ENCODE peak calls at places on chromosomes 1 and 21, in seven cellular contexts. One of them, this sample, is unnamed.

GRCh38 chr1:74271503-74271902 is 36.3 kb downstream of the TNNI3K start:
- DNase-seq in H9: no peak
- DNase-seq in mesenchymal stem cell: no peak
- DNase-seq in H1: no peak
- DNase-seq in neuronal stem cell: no peak
- DNase-seq in IMR-90: no peak
- DNase-seq in mesendoderm: peak
- DNase-seq in this sample: no peak

GRCh38 chr1:100304921-100305320 is 38.9 kb downstream of the RTCA start:
- DNase-seq in H9: no peak
- DNase-seq in mesenchymal stem cell: no peak
- DNase-seq in H1: no peak
- DNase-seq in neuronal stem cell: no peak
- DNase-seq in IMR-90: no peak
- DNase-seq in mesendoderm: no peak
- DNase-seq in this sample: no peak

GRCh38 chr1:11948822-11949458 is 14.4 kb downstream of the PLOD1 start:
- DNase-seq in H9: no peak
- DNase-seq in mesenchymal stem cell: no peak
- DNase-seq in H1: no peak
- DNase-seq in neuronal stem cell: no peak
- DNase-seq in IMR-90: peak
- DNase-seq in mesendoderm: peak
- DNase-seq in this sample: peak

GRCh38 chr1:71093938-71094337 is 13.1 kb upstream of the ZRANB2 start:
- DNase-seq in H9: no peak
- DNase-seq in mesenchymal stem cell: peak
- DNase-seq in H1: no peak
- DNase-seq in neuronal stem cell: no peak
- DNase-seq in IMR-90: peak
- DNase-seq in mesendoderm: no peak
- DNase-seq in this sample: no peak

GRCh38 chr1:44757420-44757819 is 17.8 kb downstream of the KIF2C start:
- DNase-seq in H9: no peak
- DNase-seq in mesenchymal stem cell: no peak
- DNase-seq in H1: no peak
- DNase-seq in neuronal stem cell: no peak
- DNase-seq in IMR-90: no peak
- DNase-seq in mesendoderm: no peak
- DNase-seq in this sample: no peak

GRCh38 chr1:86887479-86888162 is 26.3 kb downstream of the SELENOF start:
- DNase-seq in H9: no peak
- DNase-seq in mesenchymal stem cell: no peak
- DNase-seq in H1: no peak
- DNase-seq in neuronal stem cell: no peak
- DNase-seq in IMR-90: no peak
- DNase-seq in mesendoderm: no peak
- DNase-seq in this sample: no peak

GRCh38 chr1:81187636-81188035 is 613.1 kb upstream of the ADGRL2 start:
- DNase-seq in H9: no peak
- DNase-seq in mesenchymal stem cell: no peak
- DNase-seq in H1: no peak
- DNase-seq in neuronal stem cell: no peak
- DNase-seq in IMR-90: no peak
- DNase-seq in mesendoderm: no peak
- DNase-seq in this sample: peak

GRCh38 chr21:39189857-39190604 is 6.8 kb upstream of the PSMG1 start:
- DNase-seq in H9: no peak
- DNase-seq in mesenchymal stem cell: no peak
- DNase-seq in H1: no peak
- DNase-seq in neuronal stem cell: no peak
- DNase-seq in IMR-90: peak
- DNase-seq in mesendoderm: no peak
- DNase-seq in this sample: peak

GRCh38 chr1:193322218-193322617 is 135.8 kb upstream of the B3GALT2 start:
- DNase-seq in H9: no peak
- DNase-seq in mesenchymal stem cell: peak
- DNase-seq in H1: no peak
- DNase-seq in neuronal stem cell: no peak
- DNase-seq in IMR-90: peak
- DNase-seq in mesendoderm: peak
- DNase-seq in this sample: peak

GRCh38 chr1:81412954-81413353 is 387.8 kb upstream of the ADGRL2 start:
- DNase-seq in H9: no peak
- DNase-seq in mesenchymal stem cell: no peak
- DNase-seq in H1: no peak
- DNase-seq in neuronal stem cell: no peak
- DNase-seq in IMR-90: no peak
- DNase-seq in mesendoderm: peak
- DNase-seq in this sample: no peak

GRCh38 chr21:41627428-41627827 is 119.5 kb upstream of the TMPRSS2 start:
- DNase-seq in H9: no peak
- DNase-seq in mesenchymal stem cell: no peak
- DNase-seq in H1: no peak
- DNase-seq in neuronal stem cell: no peak
- DNase-seq in IMR-90: peak
- DNase-seq in mesendoderm: no peak
- DNase-seq in this sample: no peak

GRCh38 chr1:24027838-24028468 is 47.8 kb upstream of the SRSF10 start:
- DNase-seq in H9: no peak
- DNase-seq in mesenchymal stem cell: peak
- DNase-seq in H1: no peak
- DNase-seq in neuronal stem cell: no peak
- DNase-seq in IMR-90: peak
- DNase-seq in mesendoderm: no peak
- DNase-seq in this sample: peak

GRCh38 chr1:26949266-26949925 is 10.9 kb downstream of the KDF1 start:
- DNase-seq in H9: no peak
- DNase-seq in mesenchymal stem cell: no peak
- DNase-seq in H1: no peak
- DNase-seq in neuronal stem cell: no peak
- DNase-seq in IMR-90: peak
- DNase-seq in mesendoderm: no peak
- DNase-seq in this sample: no peak

GRCh38 chr1:41861509-41862410 is 57.0 kb downstream of the HIVEP3 start:
- DNase-seq in H9: no peak
- DNase-seq in mesenchymal stem cell: no peak
- DNase-seq in H1: no peak
- DNase-seq in neuronal stem cell: no peak
- DNase-seq in IMR-90: no peak
- DNase-seq in mesendoderm: no peak
- DNase-seq in this sample: peak

GRCh38 chr21:19340954-19341353 is 937.4 kb upstream of the TMPRSS15 start:
- DNase-seq in H9: no peak
- DNase-seq in mesenchymal stem cell: no peak
- DNase-seq in H1: no peak
- DNase-seq in neuronal stem cell: no peak
- DNase-seq in IMR-90: no peak
- DNase-seq in mesendoderm: no peak
- DNase-seq in this sample: no peak

GRCh38 chr1:31661856-31662255 is 17.2 kb upstream of the PEF1 start:
- DNase-seq in H9: no peak
- DNase-seq in mesenchymal stem cell: no peak
- DNase-seq in H1: no peak
- DNase-seq in neuronal stem cell: no peak
- DNase-seq in IMR-90: no peak
- DNase-seq in mesendoderm: no peak
- DNase-seq in this sample: no peak

GRCh38 chr1:113931456-113931855 is 2.3 kb downstream of the HIPK1 start:
- DNase-seq in H9: no peak
- DNase-seq in mesenchymal stem cell: peak
- DNase-seq in H1: no peak
- DNase-seq in neuronal stem cell: no peak
- DNase-seq in IMR-90: peak
- DNase-seq in mesendoderm: no peak
- DNase-seq in this sample: no peak

GRCh38 chr1:172338295-172338735 is 82.2 kb upstream of the C1orf105 start:
- DNase-seq in H9: no peak
- DNase-seq in mesenchymal stem cell: no peak
- DNase-seq in H1: no peak
- DNase-seq in neuronal stem cell: no peak
- DNase-seq in IMR-90: no peak
- DNase-seq in mesendoderm: no peak
- DNase-seq in this sample: no peak

GRCh38 chr21:27301216-27301615 is 334.3 kb upstream of the ADAMTS5 start:
- DNase-seq in H9: no peak
- DNase-seq in mesenchymal stem cell: no peak
- DNase-seq in H1: no peak
- DNase-seq in neuronal stem cell: no peak
- DNase-seq in IMR-90: peak
- DNase-seq in mesendoderm: no peak
- DNase-seq in this sample: no peak

GRCh38 chr21:27306821-27307746 is 340.2 kb upstream of the ADAMTS5 start:
- DNase-seq in H9: no peak
- DNase-seq in mesenchymal stem cell: peak
- DNase-seq in H1: no peak
- DNase-seq in neuronal stem cell: no peak
- DNase-seq in IMR-90: peak
- DNase-seq in mesendoderm: no peak
- DNase-seq in this sample: no peak
- H3K23ac ChIP-seq in H9: no peak
- H3K23ac ChIP-seq in mesenchymal stem cell: no peak
- H3K23ac ChIP-seq in H1: no peak
- H3K23ac ChIP-seq in neuronal stem cell: no peak
- H3K23ac ChIP-seq in IMR-90: no peak
- H3K23ac ChIP-seq in mesendoderm: no peak
- H3K23ac ChIP-seq in this sample: no peak

GRCh38 chr21:36845790-36846189 is 120.7 kb downstream of the HLCS start:
- DNase-seq in H9: no peak
- DNase-seq in mesenchymal stem cell: no peak
- DNase-seq in H1: no peak
- DNase-seq in neuronal stem cell: no peak
- DNase-seq in IMR-90: no peak
- DNase-seq in mesendoderm: no peak
- DNase-seq in this sample: no peak

GRCh38 chr21:36848875-36849274 is 117.6 kb downstream of the HLCS start:
- DNase-seq in H9: no peak
- DNase-seq in mesenchymal stem cell: no peak
- DNase-seq in H1: no peak
- DNase-seq in neuronal stem cell: no peak
- DNase-seq in IMR-90: no peak
- DNase-seq in mesendoderm: no peak
- DNase-seq in this sample: no peak

GRCh38 chr21:36845070-36845469 is 121.4 kb downstream of the HLCS start:
- DNase-seq in H9: no peak
- DNase-seq in mesenchymal stem cell: no peak
- DNase-seq in H1: no peak
- DNase-seq in neuronal stem cell: no peak
- DNase-seq in IMR-90: no peak
- DNase-seq in mesendoderm: no peak
- DNase-seq in this sample: no peak

GRCh38 chr21:36847189-36847588 is 119.3 kb downstream of the HLCS start:
- DNase-seq in H9: no peak
- DNase-seq in mesenchymal stem cell: peak
- DNase-seq in H1: no peak
- DNase-seq in neuronal stem cell: no peak
- DNase-seq in IMR-90: peak
- DNase-seq in mesendoderm: peak
- DNase-seq in this sample: peak

DNA sequence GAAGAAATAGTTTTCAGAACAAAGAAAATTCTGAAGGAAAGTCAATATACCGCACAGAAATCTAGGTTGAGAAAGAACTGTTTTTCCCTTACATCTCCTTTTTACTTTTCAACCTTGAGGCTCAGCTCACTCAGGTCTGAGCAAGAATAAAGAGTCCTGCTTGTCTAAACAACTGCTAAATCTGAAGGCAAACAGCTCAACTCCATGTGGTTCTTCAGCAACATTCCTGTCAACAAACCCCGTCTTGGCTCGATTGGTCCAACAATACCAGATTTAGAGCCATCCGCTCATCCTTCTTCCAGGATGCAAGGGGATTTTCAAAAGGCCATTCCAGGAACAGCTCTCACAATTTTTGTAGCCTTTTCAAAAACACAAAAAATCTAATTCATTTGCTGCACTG is 119.8 kb downstream of the HLCS start:
- DNase-seq in H9: no peak
- DNase-seq in mesenchymal stem cell: peak
- DNase-seq in H1: no peak
- DNase-seq in neuronal stem cell: no peak
- DNase-seq in IMR-90: peak
- DNase-seq in mesendoderm: no peak
- DNase-seq in this sample: no peak
- H4K8ac ChIP-seq in H9: no peak
- H4K8ac ChIP-seq in mesenchymal stem cell: no peak
- H4K8ac ChIP-seq in H1: no peak
- H4K8ac ChIP-seq in neuronal stem cell: no peak
- H4K8ac ChIP-seq in IMR-90: peak
- H4K8ac ChIP-seq in mesendoderm: no peak
- H4K8ac ChIP-seq in this sample: no peak

DNA sequence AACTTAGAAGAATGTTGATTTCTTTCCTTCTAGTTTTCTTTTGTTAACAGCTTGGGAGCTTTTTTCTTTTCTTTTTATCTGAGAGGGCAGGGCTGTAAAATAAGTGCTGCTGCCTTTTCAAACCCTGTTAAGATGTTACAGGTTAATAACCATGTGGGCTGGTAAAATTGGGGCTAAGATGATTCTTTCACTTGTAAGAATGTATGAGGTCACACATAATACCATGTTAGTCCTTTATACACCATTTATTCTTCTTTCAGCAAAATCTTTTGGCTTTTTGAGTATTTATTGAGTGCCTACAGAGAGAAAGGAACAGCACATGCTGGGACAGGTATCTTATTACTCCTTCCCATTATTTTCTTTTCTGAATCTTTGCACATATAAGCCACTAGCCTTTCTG is 6.1 kb upstream of the AK4 start:
- DNase-seq in H9: no peak
- DNase-seq in mesenchymal stem cell: no peak
- DNase-seq in H1: no peak
- DNase-seq in neuronal stem cell: no peak
- DNase-seq in IMR-90: no peak
- DNase-seq in mesendoderm: no peak
- DNase-seq in this sample: no peak
- H3K4me2 ChIP-seq in H9: no peak
- H3K4me2 ChIP-seq in mesenchymal stem cell: no peak
- H3K4me2 ChIP-seq in H1: no peak
- H3K4me2 ChIP-seq in neuronal stem cell: no peak
- H3K4me2 ChIP-seq in IMR-90: no peak
- H3K4me2 ChIP-seq in mesendoderm: no peak
- H3K4me2 ChIP-seq in this sample: no peak

GRCh38 chr21:46626536-46627302 is 8.8 kb upstream of the PRMT2 start:
- DNase-seq in H9: no peak
- DNase-seq in mesenchymal stem cell: no peak
- DNase-seq in H1: no peak
- DNase-seq in neuronal stem cell: no peak
- DNase-seq in IMR-90: no peak
- DNase-seq in mesendoderm: no peak
- DNase-seq in this sample: peak

GRCh38 chr21:46627726-46628125 is 7.7 kb upstream of the PRMT2 start:
- DNase-seq in H9: no peak
- DNase-seq in mesenchymal stem cell: no peak
- DNase-seq in H1: no peak
- DNase-seq in neuronal stem cell: no peak
- DNase-seq in IMR-90: no peak
- DNase-seq in mesendoderm: peak
- DNase-seq in this sample: peak

GRCh38 chr21:46625759-46626158 is 9.7 kb upstream of the PRMT2 start:
- DNase-seq in H9: no peak
- DNase-seq in mesenchymal stem cell: no peak
- DNase-seq in H1: no peak
- DNase-seq in neuronal stem cell: no peak
- DNase-seq in IMR-90: no peak
- DNase-seq in mesendoderm: no peak
- DNase-seq in this sample: no peak

GRCh38 chr21:46633561-46633960 is 1.9 kb upstream of the PRMT2 start:
- DNase-seq in H9: no peak
- DNase-seq in mesenchymal stem cell: no peak
- DNase-seq in H1: no peak
- DNase-seq in neuronal stem cell: no peak
- DNase-seq in IMR-90: no peak
- DNase-seq in mesendoderm: no peak
- DNase-seq in this sample: no peak

GRCh38 chr21:46628868-46629267 is 6.6 kb upstream of the PRMT2 start:
- DNase-seq in H9: no peak
- DNase-seq in mesenchymal stem cell: no peak
- DNase-seq in H1: no peak
- DNase-seq in neuronal stem cell: no peak
- DNase-seq in IMR-90: no peak
- DNase-seq in mesendoderm: no peak
- DNase-seq in this sample: no peak
- H3K23ac ChIP-seq in H9: no peak
- H3K23ac ChIP-seq in mesenchymal stem cell: no peak
- H3K23ac ChIP-seq in H1: no peak
- H3K23ac ChIP-seq in neuronal stem cell: no peak
- H3K23ac ChIP-seq in IMR-90: no peak
- H3K23ac ChIP-seq in mesendoderm: no peak
- H3K23ac ChIP-seq in this sample: no peak